ENCODE peak calls at places on chromosomes 16 and 17, in six cellular contexts. R is GM12878, L is H1, B is GM12891, Q is K562, O is HepG2. A is an unnamed sample.

GRCh38 chr17:81198826-81199481 is 23.8 kb downstream of the CEP131 start:
- DNase-seq in R (no peak), L (no peak), B (no peak), Q (no peak), O (no peak), A (no peak)

GRCh38 chr17:57484826-57485565 is 228.7 kb downstream of the MSI2 start:
- DNase-seq in R (no peak), L (no peak), B (no peak), Q (no peak), O (no peak), A (no peak)

GRCh38 chr17:1039511-1040215 is 42.7 kb downstream of the TIMM22 start:
- DNase-seq in R (no peak), L (no peak), B (no peak), Q (no peak), O (no peak), A (no peak)

GRCh38 chr17:28657756-28658155 is 4.0 kb downstream of the SDF2 start:
- DNase-seq in R (no peak), L (no peak), B (no peak), Q (no peak), O (no peak), A (no peak)

GRCh38 chr17:12765544-12765943 is 23.8 kb upstream of the ARHGAP44 start:
- DNase-seq in R (no peak), L (no peak), B (no peak), Q (peak), O (no peak), A (no peak)

GRCh38 chr16:22296225-22297113 is 740 bp upstream of the POLR3E start:
- DNase-seq in R (peak), L (peak), B (no peak), Q (peak), O (peak), A (no peak)

GRCh38 chr17:56599093-56599492 is 5.6 kb downstream of the NOG start:
- DNase-seq in R (no peak), L (no peak), B (no peak), Q (no peak), O (no peak), A (no peak)

GRCh38 chr16:17018715-17019014 is 452.1 kb downstream of the XYLT1 start:
- DNase-seq in R (no peak), L (no peak), B (no peak), Q (no peak), O (no peak), A (no peak)

GRCh38 chr16:60059141-60059540 is 1325.0 kb upstream of the GOT2 start:
- DNase-seq in R (no peak), L (no peak), B (no peak), Q (no peak), O (no peak), A (no peak)

GRCh38 chr16:68367034-68367433 is 56.2 kb downstream of the PRMT7 start:
- DNase-seq in R (no peak), L (peak), B (no peak), Q (peak), O (peak), A (peak)

GRCh38 chr16:23486480-23486879 is 23.8 kb downstream of the GGA2 start:
- DNase-seq in R (no peak), L (no peak), B (no peak), Q (no peak), O (no peak), A (no peak)

GRCh38 chr16:64627781-64628180 is 494.1 kb downstream of the CDH11 start:
- DNase-seq in R (no peak), L (no peak), B (no peak), Q (no peak), O (no peak), A (no peak)

GRCh38 chr16:3656491-3657468 is 2.3 kb downstream of the DNASE1 start:
- DNase-seq in R (no peak), L (no peak), B (no peak), Q (no peak), O (no peak), A (no peak)

GRCh38 chr17:55931448-55931847 is 180.6 kb downstream of the PCTP start:
- DNase-seq in R (no peak), L (no peak), B (no peak), Q (no peak), O (no peak), A (no peak)

GRCh38 chr17:7745748-7746470 is 28.4 kb downstream of the DNAH2 start:
- DNase-seq in R (no peak), L (no peak), B (no peak), Q (no peak), O (peak), A (no peak)

GRCh38 chr16:28494141-28494851 is at the start of gene APOBR:
- DNase-seq in R (peak), L (no peak), B (peak), Q (peak), O (no peak), A (peak)

GRCh38 chr16:87741700-87742415 is 23.9 kb downstream of the KLHDC4 start:
- DNase-seq in R (no peak), L (no peak), B (no peak), Q (no peak), O (no peak), A (no peak)

GRCh38 chr16:2874584-2875362 is 8.2 kb upstream of the FLYWCH2 start:
- DNase-seq in R (peak), L (peak), B (peak), Q (peak), O (peak), A (peak)

GRCh38 chr16:88543230-88543813 is 26.9 kb upstream of the ZC3H18 start:
- DNase-seq in R (no peak), L (no peak), B (no peak), Q (no peak), O (no peak), A (no peak)

GRCh38 chr16:83350466-83350865 is 457.3 kb upstream of the HSBP1 start:
- DNase-seq in R (no peak), L (no peak), B (no peak), Q (no peak), O (no peak), A (no peak)

GRCh38 chr17:73747221-73748002 is 103.2 kb upstream of the SDK2 start:
- DNase-seq in R (no peak), L (no peak), B (no peak), Q (no peak), O (no peak), A (no peak)

GRCh38 chr17:17088104-17088485 is 45.8 kb downstream of the MPRIP start:
- DNase-seq in R (no peak), L (no peak), B (no peak), Q (peak), O (no peak), A (no peak)

GRCh38 chr17:74780443-74781238 is 4.5 kb upstream of the NAT9 start:
- DNase-seq in R (no peak), L (no peak), B (no peak), Q (peak), O (peak), A (no peak)

GRCh38 chr17:55433629-55434422 is 12.2 kb upstream of the MMD start:
- DNase-seq in R (no peak), L (no peak), B (no peak), Q (no peak), O (peak), A (no peak)

GRCh38 chr16:89420204-89420603 is 70.2 kb downstream of the ANKRD11 start:
- DNase-seq in R (no peak), L (no peak), B (no peak), Q (no peak), O (no peak), A (no peak)

GRCh38 chr16:69111831-69112230 is 6.4 kb downstream of the HAS3 start:
- DNase-seq in R (no peak), L (no peak), B (no peak), Q (no peak), O (no peak), A (no peak)

GRCh38 chr16:2592786-2593185 is 55.0 kb downstream of the PDPK1 start:
- DNase-seq in R (no peak), L (no peak), B (no peak), Q (no peak), O (no peak), A (no peak)

GRCh38 chr16:17578921-17579876 is 108.4 kb upstream of the XYLT1 start:
- DNase-seq in R (peak), L (peak), B (peak), Q (peak), O (peak), A (peak)

GRCh38 chr17:10034719-10035475 is 129.8 kb upstream of the RCVRN start:
- DNase-seq in R (no peak), L (no peak), B (no peak), Q (no peak), O (no peak), A (no peak)

GRCh38 chr16:79317521-79317920 is 283.0 kb downstream of the MAF start:
- DNase-seq in R (no peak), L (no peak), B (no peak), Q (no peak), O (no peak), A (no peak)

GRCh38 chr16:85142771-85143211 is 30.5 kb upstream of the CIBAR2 start:
- DNase-seq in R (no peak), L (no peak), B (no peak), Q (no peak), O (no peak), A (no peak)

GRCh38 chr17:1977583-1978395 is 47.3 kb downstream of the RTN4RL1 start:
- DNase-seq in R (no peak), L (peak), B (no peak), Q (no peak), O (no peak), A (no peak)

GRCh38 chr17:28988475-28988874 is 17.4 kb downstream of the SEZ6 start:
- DNase-seq in R (no peak), L (no peak), B (no peak), Q (no peak), O (no peak), A (no peak)

GRCh38 chr17:30957741-30958140 is 13.1 kb upstream of the RNF135 start:
- DNase-seq in R (no peak), L (no peak), B (no peak), Q (no peak), O (no peak), A (no peak)

GRCh38 chr16:64969221-64969620 is 152.6 kb downstream of the CDH11 start:
- DNase-seq in R (no peak), L (no peak), B (no peak), Q (no peak), O (no peak), A (no peak)

GRCh38 chr16:83781-84615 is 6.0 kb downstream of the MPG start:
- DNase-seq in R (no peak), L (no peak), B (no peak), Q (no peak), O (no peak), A (no peak)

GRCh38 chr17:58032691-58033415 is 25.8 kb upstream of the SRSF1 start:
- DNase-seq in R (no peak), L (no peak), B (no peak), Q (no peak), O (no peak), A (no peak)

GRCh38 chr16:1154291-1154886 is 1.5 kb downstream of the CACNA1H start:
- DNase-seq in R (no peak), L (no peak), B (no peak), Q (no peak), O (no peak), A (no peak)

GRCh38 chr16:22369221-22369811 is 5.1 kb downstream of the CDR2 start:
- DNase-seq in R (no peak), L (no peak), B (no peak), Q (no peak), O (peak), A (no peak)

GRCh38 chr16:30370444-30371247 is at the start of gene TBC1D10B:
- DNase-seq in R (peak), L (peak), B (peak), Q (peak), O (peak), A (peak)

GRCh38 chr16:30368792-30369090 is 1.6 kb downstream of the TBC1D10B start:
- DNase-seq in R (no peak), L (no peak), B (no peak), Q (no peak), O (no peak), A (no peak)

GRCh38 chr16:30369091-30369937 is 980 bp downstream of the TBC1D10B start:
- DNase-seq in R (no peak), L (peak), B (no peak), Q (peak), O (no peak), A (no peak)

GRCh38 chr16:30371248-30371816 is 1.0 kb upstream of the TBC1D10B start:
- DNase-seq in R (no peak), L (no peak), B (no peak), Q (no peak), O (no peak), A (no peak)

GRCh38 chr16:30369938-30370443 is 303 bp downstream of the TBC1D10B start:
- DNase-seq in R (no peak), L (no peak), B (peak), Q (peak), O (no peak), A (no peak)
- TF ChIP-seq POLR2A in R (peak), L (no peak), B (no peak), Q (no peak), O (peak), A (no peak)

GRCh38 chr17:45313419-45313771 is 3.4 kb downstream of the MAP3K14 start:
- DNase-seq in R (no peak), L (no peak), B (no peak), Q (no peak), O (no peak), A (no peak)
- TF ChIP-seq TAF1 in R (no peak), L (no peak), B (no peak), Q (no peak), O (no peak), A (no peak)

GRCh38 chr17:18857864-18858566 is at the start of gene PRPSAP2:
- DNase-seq in R (peak), L (peak), B (peak), Q (peak), O (peak), A (peak)
- TF ChIP-seq POLR2A in R (peak), L (peak), B (peak), Q (peak), O (peak), A (peak)

GRCh38 chr17:48488548-48489106 is 42.2 kb downstream of the HOXB1 start:
- DNase-seq in R (no peak), L (no peak), B (no peak), Q (peak), O (no peak), A (no peak)

GRCh38 chr17:48484850-48485249 is 46.0 kb downstream of the HOXB1 start:
- DNase-seq in R (no peak), L (no peak), B (no peak), Q (no peak), O (no peak), A (no peak)

GRCh38 chr17:48487221-48487620 is 43.6 kb downstream of the HOXB1 start:
- DNase-seq in R (no peak), L (no peak), B (no peak), Q (no peak), O (no peak), A (no peak)

GRCh38 chr17:48484256-48484655 is 46.6 kb downstream of the HOXB1 start:
- DNase-seq in R (no peak), L (no peak), B (no peak), Q (no peak), O (no peak), A (no peak)

GRCh38 chr17:48486557-48486956 is 44.3 kb downstream of the HOXB1 start:
- DNase-seq in R (no peak), L (no peak), B (no peak), Q (peak), O (no peak), A (no peak)
- TF ChIP-seq TAF1 in R (no peak), L (no peak), B (no peak), Q (no peak), O (no peak), A (no peak)

DNA sequence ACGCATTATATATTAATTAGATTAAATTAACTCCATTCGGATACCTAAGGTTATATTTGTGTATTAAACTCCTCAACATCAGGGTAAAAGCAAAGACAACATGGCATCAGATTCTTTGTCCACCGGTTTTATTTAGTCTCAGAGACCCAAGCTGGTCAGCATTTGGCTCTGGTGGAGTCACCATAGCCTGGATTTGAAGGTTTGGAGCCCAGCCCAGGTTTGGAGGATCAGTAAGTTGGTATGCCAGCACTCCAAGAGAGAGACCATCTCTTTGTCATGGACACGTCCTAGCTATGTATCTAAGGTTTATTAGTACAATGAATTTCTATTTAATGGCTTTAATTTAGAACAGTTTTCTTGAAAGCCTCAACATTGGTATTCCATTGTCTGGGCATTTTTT is 328.4 kb upstream of the RBFOX1 start:
- DNase-seq in R (no peak), L (no peak), B (no peak), Q (no peak), O (no peak), A (no peak)
- TF ChIP-seq POLR2A in R (no peak), L (no peak), B (no peak), Q (no peak), O (no peak), A (no peak)

GRCh38 chr17:39673335-39674081 is 5.3 kb downstream of the PNMT start:
- DNase-seq in R (no peak), L (no peak), B (no peak), Q (no peak), O (no peak), A (no peak)

GRCh38 chr17:39672522-39673334 is 4.5 kb downstream of the PNMT start:
- DNase-seq in R (no peak), L (no peak), B (no peak), Q (no peak), O (no peak), A (no peak)

GRCh38 chr17:39669897-39670735 is 1.9 kb downstream of the PNMT start:
- DNase-seq in R (no peak), L (no peak), B (no peak), Q (no peak), O (no peak), A (no peak)

GRCh38 chr17:39670746-39671145 is 2.5 kb downstream of the PNMT start:
- DNase-seq in R (no peak), L (no peak), B (no peak), Q (no peak), O (no peak), A (no peak)

GRCh38 chr17:39671651-39672521 is 3.6 kb downstream of the PNMT start:
- DNase-seq in R (no peak), L (peak), B (no peak), Q (peak), O (peak), A (no peak)
- TF ChIP-seq TAF1 in R (no peak), L (no peak), B (no peak), Q (no peak), O (no peak), A (no peak)

GRCh38 chr17:78253946-78254672 is 22.7 kb downstream of the TMEM235 start:
- DNase-seq in R (no peak), L (peak), B (peak), Q (peak), O (peak), A (peak)
- TF ChIP-seq POLR2A in R (no peak), L (no peak), B (no peak), Q (peak), O (peak), A (no peak)